ENCODE peak calls at places on chromosomes 13 and 19, in five cellular contexts. L is ovary, V is GM23338, D is right atrium auricular region, P is tibial nerve. H is an unnamed sample. For H3K27me3 and H3K4me1, the result is how much of the 10 kb centered on the place peaks cover.

GRCh38 chr13:24683833-24684599 is 3.8 kb downstream of the ATP12A start:
- DNase-seq in D (no peak), P (peak), L (no peak), V (peak), H (peak)

GRCh38 chr13:100203696-100204367 is 114.9 kb downstream of the PCCA start:
- DNase-seq in D (no peak), V (no peak), L (no peak), P (no peak), H (peak)

GRCh38 chr13:101706651-101707050 is 254.2 kb downstream of the ITGBL1 start:
- DNase-seq in D (no peak), L (no peak), V (no peak), P (no peak), H (peak)

GRCh38 chr19:29329460-29330134 is 116.6 kb upstream of the UQCRFS1 start:
- DNase-seq in L (no peak), P (no peak), V (peak), D (no peak), H (no peak)

GRCh38 chr19:18999016-18999758 is 34.1 kb downstream of the SUGP2 start:
- DNase-seq in P (no peak), L (no peak), V (no peak), D (no peak), H (no peak)

GRCh38 chr13:77828815-77829214 is 89.8 kb downstream of the EDNRB start:
- DNase-seq in P (no peak), D (no peak), V (no peak), L (no peak), H (no peak)

GRCh38 chr19:35717665-35718344 is at the start of gene KMT2B:
- DNase-seq in V (peak), P (no peak), L (peak), D (no peak), H (peak)

GRCh38 chr19:28889941-28890645 is 322.9 kb downstream of the UQCRFS1 start:
- DNase-seq in V (no peak), P (no peak), D (no peak), L (no peak), H (no peak)

GRCh38 chr19:3822683-3823344 is 36.6 kb upstream of the MATK start:
- DNase-seq in D (no peak), V (no peak), L (no peak), P (no peak), H (no peak)

GRCh38 chr19:16400911-16401675 is 70.7 kb downstream of the EPS15L1 start:
- DNase-seq in P (no peak), L (no peak), D (peak), V (no peak), H (no peak)

GRCh38 chr19:47186337-47187022 is 44.5 kb downstream of the BBC3 start:
- DNase-seq in V (no peak), P (no peak), D (no peak), L (no peak), H (no peak)

GRCh38 chr13:74444877-74445479 is 310.8 kb upstream of the KLF12 start:
- DNase-seq in V (no peak), L (no peak), P (no peak), D (no peak), H (no peak)

GRCh38 chr13:26601669-26602068 is 44.2 kb downstream of the WASF3 start:
- DNase-seq in L (no peak), P (no peak), V (no peak), D (no peak), H (no peak)

GRCh38 chr13:103039183-103039582 is 27.0 kb downstream of the SLC10A2 start:
- DNase-seq in V (peak), P (no peak), L (no peak), D (no peak), H (no peak)

GRCh38 chr19:1064661-1065605 is 2.0 kb upstream of the ARHGAP45 start:
- DNase-seq in L (no peak), D (no peak), V (peak), P (no peak), H (peak)

GRCh38 chr13:79190932-79191331 is 215.1 kb downstream of the RBM26 start:
- DNase-seq in P (no peak), D (no peak), L (no peak), V (no peak), H (no peak)

GRCh38 chr19:2711937-2712205 is 9.3 kb downstream of the DIRAS1 start:
- DNase-seq in D (no peak), V (no peak), P (no peak), L (no peak), H (no peak)

GRCh38 chr13:98515804-98516465 is 61.0 kb downstream of the STK24 start:
- DNase-seq in V (no peak), P (no peak), L (no peak), D (no peak), H (no peak)

GRCh38 chr13:106527806-106528205 is 7.7 kb downstream of the EFNB2 start:
- DNase-seq in P (no peak), L (no peak), V (no peak), D (no peak), H (no peak)

GRCh38 chr19:11194657-11195056 is 2.7 kb downstream of the KANK2 start:
- DNase-seq in L (peak), D (no peak), P (no peak), V (no peak), H (no peak)

GRCh38 chr13:105914637-105915036 is 620.8 kb downstream of the EFNB2 start:
- DNase-seq in P (no peak), V (no peak), L (no peak), D (no peak), H (no peak)

GRCh38 chr19:55508120-55508519 is 19.9 kb downstream of the SSC5D start:
- DNase-seq in V (no peak), P (no peak), D (no peak), L (no peak), H (no peak)

GRCh38 chr13:95002968-95003813 is 290.8 kb upstream of the SOX21 start:
- DNase-seq in P (no peak), D (no peak), L (no peak), V (peak), H (no peak)

GRCh38 chr13:30132623-30133553 is 174.5 kb downstream of the KATNAL1 start:
- DNase-seq in D (peak), P (peak), V (peak), L (peak), H (peak)

GRCh38 chr19:40530091-40530901 is 46.4 kb upstream of the SHKBP1 start:
- DNase-seq in P (no peak), V (peak), L (peak), D (no peak), H (no peak)

GRCh38 chr13:50323440-50324070 is 308.3 kb downstream of the KCNRG start:
- DNase-seq in V (no peak), P (no peak), D (no peak), L (no peak), H (peak)

GRCh38 chr13:78600317-78600899 is 2.9 kb downstream of the POU4F1 start:
- DNase-seq in L (no peak), P (no peak), V (no peak), D (no peak), H (no peak)

GRCh38 chr19:31214086-31214485 is 135.2 kb downstream of the TSHZ3 start:
- DNase-seq in D (peak), V (no peak), L (no peak), P (no peak), H (peak)

GRCh38 chr19:16531380-16531669 is 10.9 kb downstream of the CHERP start:
- DNase-seq in P (no peak), L (no peak), D (no peak), V (no peak), H (no peak)

GRCh38 chr13:28046981-28047380 is 53.4 kb downstream of the FLT3 start:
- DNase-seq in P (no peak), V (no peak), D (no peak), L (no peak), H (no peak)

GRCh38 chr13:45119990-45120864 is at the start of gene GTF2F2:
- DNase-seq in P (peak), V (peak), L (peak), D (peak), H (peak)

GRCh38 chr13:98549006-98549727 is 27.7 kb downstream of the STK24 start:
- DNase-seq in P (no peak), L (no peak), D (no peak), V (no peak), H (no peak)

GRCh38 chr13:51923983-51924539 is 62.3 kb downstream of the CCDC70 start:
- DNase-seq in D (no peak), P (no peak), L (no peak), V (peak), H (no peak)

GRCh38 chr13:102825921-102826706 is 19.7 kb upstream of the ERCC5 start:
- DNase-seq in V (peak), L (no peak), P (no peak), D (no peak), H (peak)

GRCh38 chr13:96214804-96215445 is 125.0 kb downstream of the HS6ST3 start:
- DNase-seq in D (no peak), L (no peak), V (no peak), P (no peak), H (no peak)

GRCh38 chr13:114063545-114064515 is 68.6 kb downstream of the RASA3 start:
- DNase-seq in P (peak), V (no peak), L (peak), D (peak), H (peak)

GRCh38 chr13:28049880-28050871 is 50.2 kb downstream of the FLT3 start:
- DNase-seq in D (no peak), L (no peak), V (peak), P (no peak), H (no peak)

GRCh38 chr19:16076154-16076957 is at the start of gene TPM4:
- DNase-seq in L (peak), P (peak), V (peak), D (peak), H (peak)

DNA sequence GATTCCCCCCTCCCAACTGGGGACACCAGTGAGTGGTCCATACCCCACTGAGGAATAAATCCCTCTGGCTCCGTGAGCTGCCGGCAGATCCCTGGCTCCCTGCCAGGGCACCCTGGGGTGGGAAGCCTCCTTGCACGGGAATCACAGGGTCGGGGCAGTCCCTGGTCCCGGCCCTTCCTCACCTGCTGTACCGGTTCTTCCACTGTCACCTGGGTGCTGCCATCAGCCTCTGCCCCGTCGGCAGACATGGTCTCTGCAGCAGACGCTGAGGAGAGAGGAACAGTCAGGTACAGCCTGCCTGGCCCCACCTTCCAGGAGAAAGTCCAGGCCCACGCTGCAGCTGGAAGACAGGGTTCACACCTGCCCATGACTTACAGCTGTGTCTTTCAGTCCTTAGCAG is 6.3 kb downstream of the PLIN3 start:
- DNase-seq in V (no peak), L (no peak), P (no peak), D (no peak), H (no peak)
- H3K27ac ChIP-seq in V (no peak), L (no peak), P (no peak), D (no peak), H (no peak)

GRCh38 chr19:39001016-39001415 is 25.5 kb upstream of the FBXO17 start:
- DNase-seq in D (no peak), L (no peak), V (no peak), P (no peak), H (no peak)
- H3K27me3 ChIP-seq in D (under half), L (under half), V (under half), P (under half), H (under half)

DNA sequence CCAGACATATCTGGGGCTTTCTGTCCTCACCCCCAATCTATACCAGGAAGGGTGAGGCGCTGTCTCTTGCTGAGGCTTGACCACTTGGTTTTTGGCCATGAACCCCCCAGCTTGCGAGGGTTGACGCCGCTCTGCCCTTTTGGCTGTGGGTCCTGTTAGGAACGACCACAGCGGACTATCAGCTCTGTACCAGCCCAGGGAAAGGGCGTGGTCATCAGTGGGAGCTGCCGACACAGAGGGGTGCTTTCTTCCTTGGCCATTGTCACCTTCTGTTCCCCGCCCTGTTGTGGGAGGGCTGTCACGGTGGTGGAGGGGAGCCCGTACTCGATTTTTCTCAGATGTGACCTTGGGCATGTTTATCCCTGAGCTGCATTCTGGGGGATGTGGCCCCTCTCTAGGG is 5.7 kb downstream of the DCAF15 start:
- DNase-seq in P (no peak), D (no peak), L (no peak), V (no peak), H (no peak)
- H3K4me1 ChIP-seq in P (under half), D (under half), L (under half), V (under half), H (under half)

GRCh38 chr13:41675306-41675705 is 218.0 kb downstream of the RGCC start:
- DNase-seq in P (no peak), V (no peak), L (no peak), D (no peak), H (no peak)
- H3K27ac ChIP-seq in P (no peak), V (no peak), L (peak), D (no peak), H (no peak)

DNA sequence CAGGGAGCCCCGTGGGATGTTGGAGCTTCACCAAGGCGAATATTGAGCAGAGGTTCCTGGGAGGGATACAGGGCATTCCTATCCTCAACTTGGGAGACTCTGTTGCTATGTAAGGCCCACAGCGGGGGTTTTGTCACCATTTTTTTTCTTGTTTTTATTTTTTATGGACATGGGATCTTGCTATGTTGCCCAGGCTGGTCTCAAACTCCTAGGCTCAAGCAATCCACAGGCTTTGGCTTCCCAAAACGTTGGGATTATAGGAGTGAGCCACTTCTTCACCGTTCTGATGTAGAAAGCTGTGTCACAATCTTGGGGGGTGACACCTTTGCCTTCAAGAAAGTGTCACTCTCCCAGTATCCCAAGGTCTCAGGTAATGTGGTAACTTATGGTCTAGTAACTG is 2.6 kb downstream of the DLL3 start:
- DNase-seq in D (no peak), P (no peak), V (no peak), L (no peak), H (no peak)
- H3K27me3 ChIP-seq in D (under half), P (under half), V (half or more), L (under half), H (half or more)